ENCODE peak calls at places on chromosomes 4 and X, in five cellular contexts. L is GM12878, A is H1, J is HepG2, Q is K562. T is an unnamed sample.

GRCh38 chr4:111952708-111953107 is 192.5 kb upstream of the FAM241A start:
- DNase-seq in A (no peak), Q (no peak), J (no peak), L (no peak), T (no peak)

GRCh38 chr4:13047591-13047990 is 436.5 kb downstream of the RAB28 start:
- DNase-seq in Q (no peak), J (no peak), L (no peak), A (no peak), T (no peak)

GRCh38 chrX:19931146-19931545 is 43.7 kb upstream of the SH3KBP1 start:
- DNase-seq in L (no peak), Q (no peak), J (no peak), A (no peak), T (no peak)

GRCh38 chr4:6885953-6886557 is 23.6 kb upstream of the TBC1D14 start:
- DNase-seq in L (peak; percentile 34), A (no peak), Q (no peak), J (no peak), T (no peak)

GRCh38 chrX:103442536-103442901 is 66.2 kb downstream of the BEX3 start:
- DNase-seq in J (no peak), A (no peak), L (no peak), Q (no peak), T (no peak)

GRCh38 chr4:116489739-116490138 is 595.6 kb downstream of the TRAM1L1 start:
- DNase-seq in L (no peak), Q (no peak), A (no peak), J (no peak), T (no peak)

GRCh38 chr4:8156617-8157016 is 2.0 kb downstream of the ABLIM2 start:
- DNase-seq in A (no peak), L (no peak), Q (no peak), J (peak; percentile 12), T (no peak)

GRCh38 chr4:7964890-7965662 is 25.4 kb upstream of the AFAP1 start:
- DNase-seq in J (no peak), A (no peak), Q (no peak), L (no peak), T (no peak)

GRCh38 chrX:149541521-149542047 is 772 bp downstream of the EOLA1 start:
- DNase-seq in J (no peak), Q (peak; percentile 17), L (no peak), A (no peak), T (no peak)
- TF ChIP-seq ATF2 in J (no peak), Q (no peak), L (no peak), A (no peak), T (no peak)

GRCh38 chrX:118603981-118604380 is 108.4 kb downstream of the DOCK11 start:
- DNase-seq in J (peak; percentile 50), L (peak; percentile 11), A (no peak), Q (peak; percentile 52), T (peak; percentile 41)
- TF ChIP-seq ATF2 in J (no peak), L (no peak), A (no peak), Q (no peak), T (no peak)

GRCh38 chr4:2441393-2442174 is 22.8 kb downstream of the CFAP99 start:
- DNase-seq in Q (peak; percentile 95), J (peak; percentile 80), L (peak; percentile 35), A (peak; percentile 86), T (peak; percentile 95)
- TF ChIP-seq ATF2 in Q (no peak), J (peak; percentile 31), L (no peak), A (no peak), T (no peak)

GRCh38 chrX:38000706-38001105 is 5.6 kb upstream of the SYTL5 start:
- DNase-seq in L (no peak), Q (no peak), J (no peak), A (no peak), T (no peak)

GRCh38 chrX:38006778-38007177 is 425 bp downstream of the SYTL5 start:
- DNase-seq in L (no peak), Q (no peak), A (no peak), J (no peak), T (no peak)

GRCh38 chrX:38008658-38009057 is 2.3 kb downstream of the SYTL5 start:
- DNase-seq in Q (no peak), A (no peak), L (no peak), J (no peak), T (no peak)

GRCh38 chrX:38006283-38006682 is at the start of gene SYTL5:
- DNase-seq in A (no peak), L (no peak), Q (no peak), J (no peak), T (no peak)

DNA sequence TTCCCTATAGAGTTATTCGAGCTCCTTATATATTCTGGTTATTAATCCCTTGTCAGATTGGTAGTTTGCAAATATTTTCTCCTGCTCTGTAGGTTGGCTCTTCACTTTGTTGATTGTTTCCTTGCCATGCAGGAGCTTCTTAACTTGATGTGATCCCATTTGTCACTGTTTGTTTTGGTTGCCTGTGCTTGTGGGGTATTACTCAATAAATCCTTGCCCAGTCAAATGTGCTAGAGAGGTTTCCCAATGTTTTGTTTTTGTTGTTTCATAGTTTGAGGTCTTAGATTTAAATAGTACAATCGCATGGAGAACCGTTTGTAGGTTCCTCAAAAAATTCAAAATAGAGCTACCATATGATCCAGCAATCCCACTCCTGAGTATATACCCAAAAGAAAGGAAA is 2.3 kb upstream of the SYTL5 start:
- DNase-seq in Q (no peak), J (no peak), L (no peak), A (no peak), T (no peak)
- TF ChIP-seq ATF2 in Q (no peak), J (no peak), L (no peak), A (no peak), T (no peak)

GRCh38 chr4:955931-956381 is 17.4 kb downstream of the DGKQ start:
- DNase-seq in J (no peak), A (no peak), Q (no peak), L (no peak), T (no peak)

GRCh38 chr4:954211-955020 is 19.0 kb downstream of the DGKQ start:
- DNase-seq in Q (no peak), L (no peak), A (no peak), J (no peak), T (no peak)

GRCh38 chr4:956531-957230 is 16.7 kb downstream of the DGKQ start:
- DNase-seq in Q (no peak), J (no peak), L (no peak), A (no peak), T (no peak)

GRCh38 chr4:953574-953915 is 19.8 kb downstream of the DGKQ start:
- DNase-seq in A (no peak), Q (no peak), J (no peak), L (no peak), T (no peak)

GRCh38 chr4:955161-955921 is 18.0 kb downstream of the DGKQ start:
- DNase-seq in J (no peak), L (no peak), A (no peak), Q (no peak), T (no peak)
- TF ChIP-seq ATF2 in J (no peak), L (no peak), A (no peak), Q (no peak), T (no peak)

DNA sequence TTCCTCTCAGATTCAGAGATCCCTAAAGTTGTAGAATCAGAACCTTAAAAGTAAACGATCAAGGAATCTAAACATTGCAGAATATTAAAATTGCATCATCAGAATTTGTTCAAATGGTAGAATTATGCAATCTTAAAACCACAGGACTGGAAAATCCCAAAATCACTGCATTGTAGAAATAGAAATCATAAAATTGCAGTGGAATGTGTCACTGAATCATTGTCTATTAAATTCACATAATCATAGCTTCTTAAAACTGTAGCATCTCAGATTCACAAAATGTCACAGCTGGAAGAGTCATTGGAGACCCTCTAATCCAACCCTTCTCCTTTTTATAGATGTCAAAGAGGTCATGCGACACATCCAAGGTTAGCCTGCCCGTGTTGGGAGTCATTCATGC is 15.6 kb downstream of the IQSEC2 start:
- DNase-seq in Q (no peak), L (no peak), J (no peak), A (no peak), T (no peak)
- TF ChIP-seq ATF2 in Q (no peak), L (no peak), J (no peak), A (no peak), T (no peak)

DNA sequence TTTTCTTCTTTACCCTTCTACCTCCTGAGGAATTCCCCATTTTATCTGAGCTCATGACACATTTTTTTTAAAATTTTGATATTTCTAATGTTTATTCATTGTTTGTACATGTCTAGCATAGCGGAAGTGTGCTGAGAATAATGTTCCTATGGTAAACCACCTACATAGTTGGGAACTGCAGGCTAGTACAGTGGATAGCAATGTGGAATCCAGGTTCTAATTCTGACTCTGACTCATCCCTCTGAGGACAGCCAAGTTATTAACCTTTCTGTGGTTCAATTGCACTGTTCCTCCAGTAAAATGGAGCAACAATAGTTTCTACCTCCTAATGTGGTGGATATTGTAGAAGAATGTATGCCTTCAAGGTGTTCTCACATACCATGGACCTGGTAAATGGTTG is 20.6 kb upstream of the APELA start:
- DNase-seq in A (no peak), L (no peak), J (no peak), Q (no peak), T (no peak)
- TF ChIP-seq ATF2 in A (no peak), L (no peak), J (no peak), Q (no peak), T (no peak)